ENCODE peak calls at places on chromosomes 11 and 22, in eight cellular contexts. L is left ventricle myocardium inferior; F is dorsolateral prefrontal cortex; I is left cardiac atrium; Z is NCI-H446; J is EL; S is AG09319; C is stimulated activated CD4-positive, alpha-beta T cell treated with anti-CD3 and anti-CD28 coated beads, TNF-alpha, amount 100 ng/mL, for 24 hours. A is an unnamed sample.

GRCh38 chr11:9765320-9766101 is 101.6 kb downstream of the SWAP70 start:
- DNase-seq in L (peak), F (no peak), I (peak), Z (no peak), J (peak), S (no peak), C (no peak), A (no peak)

GRCh38 chr11:2156416-2157182 is 4.4 kb downstream of the INS start:
- DNase-seq in L (peak), F (peak), I (peak), Z (peak), J (peak), S (no peak), C (peak), A (peak)

GRCh38 chr11:13772223-13773046 is 104.0 kb downstream of the FAR1 start:
- DNase-seq in L (no peak), F (no peak), I (no peak), Z (peak), J (peak), S (peak), C (peak), A (peak)

GRCh38 chr22:19764636-19765476 is 4.3 kb downstream of the TBX1 start:
- DNase-seq in L (no peak), F (no peak), I (no peak), Z (no peak), J (no peak), S (no peak), C (no peak), A (no peak)

GRCh38 chr11:39569784-39570183 is 1889.7 kb downstream of the LRRC4C start:
- DNase-seq in L (no peak), F (no peak), I (no peak), Z (no peak), J (no peak), S (no peak), C (no peak), A (no peak)

GRCh38 chr11:117392979-117393378 is 65.3 kb downstream of the CEP164 start:
- DNase-seq in L (no peak), F (peak), I (no peak), Z (no peak), J (no peak), S (no peak), C (no peak), A (no peak)

GRCh38 chr22:25509391-25509791 is 55.1 kb upstream of the GRK3 start:
- DNase-seq in L (no peak), F (no peak), I (no peak), Z (peak), J (no peak), S (no peak), C (no peak), A (no peak)

GRCh38 chr11:128213461-128213860 is 373.9 kb downstream of the ETS1 start:
- DNase-seq in L (no peak), F (no peak), I (no peak), Z (no peak), J (no peak), S (no peak), C (no peak), A (no peak)

GRCh38 chr11:12167098-12167999 is 57.0 kb downstream of the MICAL2 start:
- DNase-seq in L (no peak), F (no peak), I (no peak), Z (no peak), J (peak), S (no peak), C (no peak), A (peak)

GRCh38 chr11:73141031-73141308 is 1.1 kb downstream of the FCHSD2 start:
- DNase-seq in L (peak), F (peak), I (no peak), Z (no peak), J (peak), S (no peak), C (no peak), A (no peak)

GRCh38 chr11:72631806-72632731 is 42.2 kb downstream of the PDE2A start:
- DNase-seq in L (peak), F (peak), I (peak), Z (peak), J (no peak), S (no peak), C (no peak), A (no peak)

GRCh38 chr22:44673406-44673805 is 28.6 kb upstream of the PRR5 start:
- DNase-seq in L (no peak), F (no peak), I (peak), Z (no peak), J (no peak), S (no peak), C (no peak), A (no peak)